ENCODE peak calls at places on chromosomes 2 and 18, in five cellular contexts. C, D, Y, E and W are unnamed samples.
A peak's percentile ranks its signal among the peaks of the same experiment; 100 is the strongest.

GRCh38 chr18:23136326-23137092 is 1.2 kb downstream of the CABLES1 start:
- DNase-seq in C (no peak), D (peak; percentile 66), Y (no peak), E (no peak), W (no peak)

GRCh38 chr2:26035110-26035728 is 1.3 kb downstream of the RAB10 start:
- DNase-seq in C (no peak), D (no peak), Y (no peak), E (no peak), W (no peak)

GRCh38 chr2:71853858-71854257 is 293.8 kb downstream of the CYP26B1 start:
- DNase-seq in C (no peak), D (no peak), Y (no peak), E (no peak), W (no peak)

GRCh38 chr18:76126327-76126726 is 368.7 kb downstream of the ZNF516 start:
- DNase-seq in C (no peak), D (no peak), Y (no peak), E (no peak), W (no peak)

GRCh38 chr2:188785515-188785914 is 188.7 kb upstream of the COL3A1 start:
- DNase-seq in C (no peak), D (no peak), Y (no peak), E (no peak), W (no peak)

GRCh38 chr2:73243884-73244570 is 9.9 kb downstream of the CCT7 start:
- DNase-seq in C (no peak), D (no peak), Y (no peak), E (no peak), W (no peak)

GRCh38 chr2:30113617-30114293 is 33.1 kb upstream of the YPEL5 start:
- DNase-seq in C (no peak), D (no peak), Y (no peak), E (peak; percentile 66), W (no peak)

GRCh38 chr18:45844938-45845337 is 19.5 kb downstream of the SIGLEC15 start:
- DNase-seq in C (no peak), D (no peak), Y (no peak), E (no peak), W (no peak)

GRCh38 chr2:120470041-120470716 is 124.2 kb downstream of the INHBB start:
- DNase-seq in C (no peak), D (no peak), Y (no peak), E (peak; percentile 91), W (no peak)

GRCh38 chr2:9030190-9030589 is 26.7 kb upstream of the MBOAT2 start:
- DNase-seq in C (no peak), D (no peak), Y (no peak), E (no peak), W (no peak)